ENCODE peak calls at places on chromosomes 2 and 18, in nine cellular contexts. One of them, this sample, is unnamed.

GRCh38 chr18:11689972-11690570 is 1.0 kb downstream of the GNAL start:
- DNase-seq in lower lobe of right lung: no peak
- DNase-seq in mammary epithelial cell: peak; percentile 46
- DNase-seq in heart right ventricle: no peak
- DNase-seq in BE2C: no peak
- DNase-seq in tibial artery: no peak
- DNase-seq in iPS DF 6.9: no peak
- DNase-seq in NT2/D1: no peak
- DNase-seq in right cardiac atrium: no peak
- DNase-seq in this sample: peak; percentile 79

GRCh38 chr2:78351208-78351607 is 674.3 kb upstream of the REG3G start:
- DNase-seq in right cardiac atrium: no peak
- DNase-seq in lower lobe of right lung: no peak
- DNase-seq in iPS DF 6.9: no peak
- DNase-seq in NT2/D1: no peak
- DNase-seq in heart right ventricle: no peak
- DNase-seq in mammary epithelial cell: no peak
- DNase-seq in tibial artery: no peak
- DNase-seq in BE2C: no peak
- DNase-seq in this sample: no peak

GRCh38 chr18:79511671-79512301 is 116.1 kb downstream of the NFATC1 start:
- DNase-seq in iPS DF 6.9: no peak
- DNase-seq in lower lobe of right lung: no peak
- DNase-seq in mammary epithelial cell: no peak
- DNase-seq in right cardiac atrium: no peak
- DNase-seq in heart right ventricle: peak; percentile 3
- DNase-seq in BE2C: no peak
- DNase-seq in NT2/D1: no peak
- DNase-seq in tibial artery: peak; percentile 12
- DNase-seq in this sample: peak; percentile 37

GRCh38 chr2:70328921-70329561 is 27.2 kb upstream of the FAM136A start:
- DNase-seq in heart right ventricle: no peak
- DNase-seq in NT2/D1: no peak
- DNase-seq in mammary epithelial cell: peak; percentile 97
- DNase-seq in BE2C: no peak
- DNase-seq in iPS DF 6.9: no peak
- DNase-seq in lower lobe of right lung: peak; percentile 69
- DNase-seq in tibial artery: no peak
- DNase-seq in right cardiac atrium: no peak
- DNase-seq in this sample: no peak

GRCh38 chr2:162063281-162063680 is 10.7 kb downstream of the DPP4 start:
- DNase-seq in tibial artery: no peak
- DNase-seq in NT2/D1: no peak
- DNase-seq in BE2C: no peak
- DNase-seq in iPS DF 6.9: no peak
- DNase-seq in lower lobe of right lung: no peak
- DNase-seq in mammary epithelial cell: peak; percentile 50
- DNase-seq in heart right ventricle: no peak
- DNase-seq in right cardiac atrium: no peak
- DNase-seq in this sample: no peak

GRCh38 chr18:39624934-39625333 is 2059.3 kb upstream of the CELF4 start:
- DNase-seq in right cardiac atrium: no peak
- DNase-seq in heart right ventricle: no peak
- DNase-seq in iPS DF 6.9: no peak
- DNase-seq in tibial artery: no peak
- DNase-seq in mammary epithelial cell: peak; percentile 63
- DNase-seq in BE2C: no peak
- DNase-seq in lower lobe of right lung: no peak
- DNase-seq in NT2/D1: no peak
- DNase-seq in this sample: no peak

GRCh38 chr18:61676763-61677434 is 215.9 kb downstream of the RNF152 start:
- DNase-seq in mammary epithelial cell: no peak
- DNase-seq in iPS DF 6.9: no peak
- DNase-seq in lower lobe of right lung: no peak
- DNase-seq in right cardiac atrium: no peak
- DNase-seq in BE2C: no peak
- DNase-seq in tibial artery: no peak
- DNase-seq in heart right ventricle: no peak
- DNase-seq in NT2/D1: no peak
- DNase-seq in this sample: no peak

GRCh38 chr2:227325824-227326195 is 759 bp downstream of the MFF start:
- DNase-seq in NT2/D1: peak; percentile 8
- DNase-seq in BE2C: peak; percentile 33
- DNase-seq in tibial artery: peak; percentile 26
- DNase-seq in iPS DF 6.9: no peak
- DNase-seq in mammary epithelial cell: peak; percentile 56
- DNase-seq in heart right ventricle: peak; percentile 16
- DNase-seq in lower lobe of right lung: peak; percentile 53
- DNase-seq in right cardiac atrium: peak; percentile 67
- DNase-seq in this sample: no peak

GRCh38 chr2:63614448-63614968 is 25.7 kb downstream of the MDH1 start:
- DNase-seq in right cardiac atrium: no peak
- DNase-seq in BE2C: no peak
- DNase-seq in iPS DF 6.9: peak; percentile 66
- DNase-seq in lower lobe of right lung: no peak
- DNase-seq in NT2/D1: peak; percentile 64
- DNase-seq in mammary epithelial cell: peak; percentile 66
- DNase-seq in tibial artery: no peak
- DNase-seq in heart right ventricle: no peak
- DNase-seq in this sample: no peak

GRCh38 chr2:74849228-74849892 is 15.4 kb downstream of the HK2 start:
- DNase-seq in heart right ventricle: peak; percentile 32
- DNase-seq in right cardiac atrium: peak; percentile 77
- DNase-seq in tibial artery: no peak
- DNase-seq in lower lobe of right lung: peak; percentile 76
- DNase-seq in iPS DF 6.9: no peak
- DNase-seq in BE2C: no peak
- DNase-seq in mammary epithelial cell: peak; percentile 86
- DNase-seq in NT2/D1: no peak
- DNase-seq in this sample: peak; percentile 70

GRCh38 chr2:215967590-215968373 is 45.6 kb downstream of the MREG start:
- DNase-seq in lower lobe of right lung: no peak
- DNase-seq in tibial artery: no peak
- DNase-seq in mammary epithelial cell: peak; percentile 28
- DNase-seq in iPS DF 6.9: no peak
- DNase-seq in NT2/D1: no peak
- DNase-seq in BE2C: no peak
- DNase-seq in heart right ventricle: no peak
- DNase-seq in right cardiac atrium: no peak
- DNase-seq in this sample: no peak

DNA sequence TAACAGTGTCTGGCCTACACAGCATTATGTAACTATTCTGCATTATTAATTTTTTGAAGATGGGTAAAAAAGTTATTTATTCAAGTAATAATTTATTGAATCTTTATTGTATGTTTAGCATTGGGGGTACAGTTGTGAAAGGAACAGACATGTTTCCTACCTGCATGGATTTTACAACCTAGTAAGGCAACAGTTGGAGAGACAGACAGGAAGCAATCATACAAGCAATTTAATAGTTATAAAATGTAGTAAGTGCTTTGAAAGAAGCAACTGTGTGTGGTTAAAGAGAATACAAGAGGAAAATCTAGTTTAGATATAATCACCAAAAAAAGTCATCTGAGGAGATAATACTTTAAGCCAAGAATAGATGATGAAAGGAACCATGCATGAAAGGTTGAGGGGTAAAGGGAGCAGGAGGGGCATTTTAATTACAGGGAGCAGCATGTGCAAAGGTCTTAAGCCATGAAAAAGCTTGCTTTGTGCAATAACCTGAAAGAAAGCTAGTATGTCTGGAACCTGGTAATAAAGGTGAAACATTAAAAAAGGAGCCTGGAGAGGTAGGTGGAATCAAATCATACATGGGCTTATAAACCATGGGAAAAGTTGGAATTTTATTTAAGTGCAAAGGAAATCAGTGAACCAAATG is 140.8 kb downstream of the PIK3C3 start:
- DNase-seq in lower lobe of right lung: no peak
- DNase-seq in heart right ventricle: no peak
- DNase-seq in right cardiac atrium: no peak
- DNase-seq in BE2C: no peak
- DNase-seq in iPS DF 6.9: no peak
- DNase-seq in tibial artery: no peak
- DNase-seq in mammary epithelial cell: no peak
- DNase-seq in NT2/D1: no peak
- DNase-seq in this sample: no peak
- H3K4me3 ChIP-seq in lower lobe of right lung: no peak overlapping the region
- H3K4me3 ChIP-seq in heart right ventricle: no peak overlapping the region
- H3K4me3 ChIP-seq in right cardiac atrium: no peak overlapping the region
- H3K4me3 ChIP-seq in BE2C: no peak overlapping the region
- H3K4me3 ChIP-seq in iPS DF 6.9: no peak overlapping the region
- H3K4me3 ChIP-seq in tibial artery: no peak overlapping the region
- H3K4me3 ChIP-seq in mammary epithelial cell: no peak overlapping the region
- H3K4me3 ChIP-seq in NT2/D1: no peak overlapping the region
- H3K4me3 ChIP-seq in this sample: no peak overlapping the region

DNA sequence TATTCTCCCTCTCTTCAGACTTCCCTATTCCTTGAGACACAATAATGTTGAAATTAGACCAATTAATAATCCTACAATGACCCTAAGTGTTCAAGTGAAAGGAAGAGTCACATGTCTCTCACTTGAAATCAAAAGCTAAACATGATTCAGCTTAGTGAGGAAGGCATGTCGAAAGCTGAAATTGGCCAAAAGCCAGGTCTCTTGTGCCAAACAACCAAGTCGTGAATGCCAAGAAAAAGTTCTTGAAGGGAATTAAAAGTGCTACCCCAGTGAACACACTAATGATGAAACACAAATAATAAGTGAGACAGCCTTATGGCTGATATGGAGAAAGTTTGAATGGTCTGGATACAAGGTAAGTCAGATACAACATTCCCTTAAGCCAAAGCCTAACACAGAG is 115.4 kb downstream of the PXDN start:
- DNase-seq in heart right ventricle: no peak
- DNase-seq in right cardiac atrium: no peak
- DNase-seq in iPS DF 6.9: no peak
- DNase-seq in BE2C: no peak
- DNase-seq in NT2/D1: no peak
- DNase-seq in mammary epithelial cell: peak; percentile 88
- DNase-seq in lower lobe of right lung: no peak
- DNase-seq in tibial artery: peak; percentile 84
- DNase-seq in this sample: peak; percentile 70
- H3K4me1 ChIP-seq in heart right ventricle: peaks cover 5% of the 10 kb centered on the region
- H3K4me1 ChIP-seq in right cardiac atrium: no peaks in the 10 kb centered on the region
- H3K4me1 ChIP-seq in iPS DF 6.9: peaks cover 3% of the 10 kb centered on the region
- H3K4me1 ChIP-seq in BE2C: no peaks in the 10 kb centered on the region
- H3K4me1 ChIP-seq in NT2/D1: peaks cover 6% of the 10 kb centered on the region
- H3K4me1 ChIP-seq in mammary epithelial cell: peaks cover 26% of the 10 kb centered on the region
- H3K4me1 ChIP-seq in lower lobe of right lung: peaks cover 29% of the 10 kb centered on the region
- H3K4me1 ChIP-seq in tibial artery: no peaks in the 10 kb centered on the region
- H3K4me1 ChIP-seq in this sample: no peaks in the 10 kb centered on the region

DNA sequence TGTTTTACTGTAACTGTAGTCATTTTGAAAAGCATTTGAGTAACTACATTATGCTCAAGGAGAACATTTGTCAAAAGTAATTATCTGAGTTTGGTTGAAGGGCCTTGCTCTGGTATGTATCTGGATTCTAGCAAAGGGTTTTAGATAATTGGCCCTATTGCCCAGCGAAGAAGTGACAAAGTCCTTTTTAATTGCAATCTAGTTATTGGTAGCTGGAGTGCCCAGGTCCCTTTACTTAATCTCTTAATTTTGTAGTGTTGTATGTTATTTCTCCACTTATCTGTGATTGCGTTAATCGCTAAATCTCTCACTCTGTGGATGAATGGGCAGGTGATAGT is 1.8 kb downstream of the ASXL3 start:
- DNase-seq in mammary epithelial cell: no peak
- DNase-seq in BE2C: no peak
- DNase-seq in iPS DF 6.9: no peak
- DNase-seq in right cardiac atrium: no peak
- DNase-seq in NT2/D1: no peak
- DNase-seq in lower lobe of right lung: no peak
- DNase-seq in heart right ventricle: no peak
- DNase-seq in tibial artery: no peak
- DNase-seq in this sample: no peak
- H3K4me3 ChIP-seq in mammary epithelial cell: no peak overlapping the region
- H3K4me3 ChIP-seq in BE2C: no peak overlapping the region
- H3K4me3 ChIP-seq in iPS DF 6.9: no peak overlapping the region
- H3K4me3 ChIP-seq in right cardiac atrium: peak overlapping the region; percentile 97
- H3K4me3 ChIP-seq in NT2/D1: no peak overlapping the region
- H3K4me3 ChIP-seq in lower lobe of right lung: peak overlapping the region; percentile 49
- H3K4me3 ChIP-seq in heart right ventricle: peak overlapping the region; percentile 67
- H3K4me3 ChIP-seq in tibial artery: peak overlapping the region; percentile 76
- H3K4me3 ChIP-seq in this sample: peak overlapping the region; percentile 68

GRCh38 chr2:130389363-130389762 is 33.5 kb downstream of the PTPN18 start:
- DNase-seq in lower lobe of right lung: no peak
- DNase-seq in right cardiac atrium: no peak
- DNase-seq in NT2/D1: no peak
- DNase-seq in BE2C: no peak
- DNase-seq in mammary epithelial cell: no peak
- DNase-seq in tibial artery: no peak
- DNase-seq in heart right ventricle: no peak
- DNase-seq in iPS DF 6.9: no peak
- DNase-seq in this sample: no peak

GRCh38 chr2:130389783-130390182 is 33.9 kb downstream of the PTPN18 start:
- DNase-seq in lower lobe of right lung: no peak
- DNase-seq in heart right ventricle: no peak
- DNase-seq in right cardiac atrium: no peak
- DNase-seq in NT2/D1: no peak
- DNase-seq in BE2C: no peak
- DNase-seq in tibial artery: no peak
- DNase-seq in mammary epithelial cell: no peak
- DNase-seq in iPS DF 6.9: no peak
- DNase-seq in this sample: no peak

GRCh38 chr2:130390460-130391057 is 34.7 kb downstream of the PTPN18 start:
- DNase-seq in mammary epithelial cell: no peak
- DNase-seq in NT2/D1: no peak
- DNase-seq in lower lobe of right lung: peak; percentile 67
- DNase-seq in iPS DF 6.9: no peak
- DNase-seq in right cardiac atrium: peak; percentile 74
- DNase-seq in tibial artery: peak; percentile 53
- DNase-seq in heart right ventricle: peak; percentile 36
- DNase-seq in BE2C: no peak
- DNase-seq in this sample: peak; percentile 76

GRCh38 chr2:130391872-130392670 is 36.2 kb downstream of the PTPN18 start:
- DNase-seq in heart right ventricle: no peak
- DNase-seq in mammary epithelial cell: peak; percentile 23
- DNase-seq in iPS DF 6.9: no peak
- DNase-seq in right cardiac atrium: no peak
- DNase-seq in tibial artery: no peak
- DNase-seq in lower lobe of right lung: no peak
- DNase-seq in BE2C: peak; percentile 14
- DNase-seq in NT2/D1: no peak
- DNase-seq in this sample: no peak

DNA sequence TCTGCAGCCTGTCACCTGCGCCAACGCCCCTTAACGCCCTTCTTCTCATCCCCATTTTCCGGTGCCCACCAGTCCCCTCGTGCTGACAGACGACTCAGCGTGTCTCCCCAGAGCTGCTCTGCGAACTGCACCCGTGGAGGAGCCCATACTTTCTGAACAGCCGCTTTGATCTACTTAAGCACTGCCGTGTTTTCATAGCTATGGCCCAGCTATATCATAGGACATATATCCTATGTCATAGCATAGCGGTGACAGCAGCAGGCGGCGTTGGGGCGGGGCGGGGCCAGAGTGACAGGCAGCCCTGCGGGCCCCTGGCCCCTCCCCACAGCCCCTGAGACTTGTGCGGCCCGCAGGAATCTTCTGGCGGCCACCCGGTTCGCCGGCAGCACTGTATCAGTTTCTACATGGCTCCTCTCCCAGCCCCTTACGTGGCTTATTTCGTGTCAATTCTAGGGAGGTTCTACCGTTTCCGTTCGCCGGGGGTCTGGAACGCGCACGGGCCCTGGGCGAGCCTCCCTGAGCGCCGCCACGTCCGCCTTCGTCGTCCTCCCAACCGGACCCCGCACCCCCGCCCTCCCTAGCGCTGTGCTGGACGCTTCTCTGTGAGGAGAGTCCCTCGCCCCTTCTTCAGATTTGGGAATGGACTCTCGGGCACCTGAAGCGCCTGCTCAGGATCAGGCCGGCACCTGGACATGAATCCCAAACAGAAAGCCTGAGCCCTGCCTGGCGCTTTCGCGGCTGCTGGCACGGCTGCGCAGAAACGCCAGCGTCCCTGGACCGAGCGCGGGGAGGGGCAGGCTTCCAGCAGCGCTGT is 35.4 kb downstream of the PTPN18 start:
- DNase-seq in iPS DF 6.9: no peak
- DNase-seq in heart right ventricle: peak; percentile 76
- DNase-seq in right cardiac atrium: peak; percentile 94
- DNase-seq in mammary epithelial cell: peak; percentile 68
- DNase-seq in NT2/D1: no peak
- DNase-seq in BE2C: peak; percentile 83
- DNase-seq in tibial artery: peak; percentile 75
- DNase-seq in lower lobe of right lung: peak; percentile 93
- DNase-seq in this sample: peak; percentile 91
- H3K4me1 ChIP-seq in iPS DF 6.9: no peaks in the 10 kb centered on the region
- H3K4me1 ChIP-seq in heart right ventricle: peaks cover 6% of the 10 kb centered on the region
- H3K4me1 ChIP-seq in right cardiac atrium: peaks cover 13% of the 10 kb centered on the region
- H3K4me1 ChIP-seq in mammary epithelial cell: peaks cover 9% of the 10 kb centered on the region
- H3K4me1 ChIP-seq in NT2/D1: peaks cover 4% of the 10 kb centered on the region
- H3K4me1 ChIP-seq in BE2C: no peaks in the 10 kb centered on the region
- H3K4me1 ChIP-seq in tibial artery: no peaks in the 10 kb centered on the region
- H3K4me1 ChIP-seq in lower lobe of right lung: peaks cover 30% of the 10 kb centered on the region
- H3K4me1 ChIP-seq in this sample: no peaks in the 10 kb centered on the region

This sample was measured in aorta.